ENCODE peak calls at places on chromosomes 11 and 22, in seven cellular contexts. N is IMR-90, K is HepG2, H is heart left ventricle, I is body of pancreas, W is H1, D is HCT116. S is an unnamed sample.

GRCh38 chr22:19663821-19664325 is 50.4 kb upstream of the SEPTIN5 start:
- DNase-seq in W (peak; percentile 50), I (no peak), N (peak; percentile 61), H (peak; percentile 86), D (no peak), K (no peak), S (peak; percentile 57)

GRCh38 chr11:133946541-133947297 is 10.0 kb downstream of the IGSF9B start:
- DNase-seq in H (peak; percentile 72), N (no peak), K (no peak), D (no peak), I (no peak), W (no peak), S (peak; percentile 69)

GRCh38 chr11:86294026-86294425 is 8.0 kb upstream of the HIKESHI start:
- DNase-seq in D (no peak), H (no peak), W (no peak), I (no peak), K (no peak), N (peak; percentile 5), S (no peak)

GRCh38 chr11:13135385-13136271 is 126.5 kb downstream of the RASSF10 start:
- DNase-seq in W (no peak), D (no peak), I (no peak), H (no peak), N (peak; percentile 90), K (peak; percentile 96), S (no peak)

GRCh38 chr11:16881074-16881709 is 133.0 kb downstream of the PLEKHA7 start:
- DNase-seq in N (peak; percentile 13), K (no peak), I (peak; percentile 72), D (no peak), H (peak; percentile 84), W (no peak), S (peak; percentile 82)

GRCh38 chr11:45815747-45816146 is 10.8 kb downstream of the SLC35C1 start:
- DNase-seq in H (no peak), N (peak; percentile 18), I (no peak), D (no peak), K (no peak), W (no peak), S (no peak)

GRCh38 chr22:27699676-27700075 is 101.9 kb downstream of the MN1 start:
- DNase-seq in H (no peak), W (no peak), K (no peak), I (no peak), N (no peak), D (no peak), S (no peak)

GRCh38 chr11:92880391-92880790 is 89.1 kb upstream of the MTNR1B start:
- DNase-seq in H (no peak), D (no peak), I (no peak), W (no peak), N (no peak), K (no peak), S (no peak)

GRCh38 chr11:45879803-45880685 is 5.4 kb upstream of the MAPK8IP1 start:
- DNase-seq in H (no peak), K (no peak), I (no peak), N (peak; percentile 22), W (no peak), D (no peak), S (no peak)

GRCh38 chr11:32090774-32091370 is at the start of gene RCN1:
- DNase-seq in W (peak; percentile 85), H (peak; percentile 79), D (no peak), K (peak; percentile 13), N (peak; percentile 86), I (peak; percentile 44), S (peak; percentile 64)

GRCh38 chr11:2911088-2912037 is 17.9 kb downstream of the PHLDA2 start:
- DNase-seq in H (no peak), N (no peak), K (no peak), D (no peak), I (no peak), W (no peak), S (no peak)

GRCh38 chr11:103676413-103676812 is 360.0 kb upstream of the DDI1 start:
- DNase-seq in W (no peak), H (no peak), N (no peak), I (no peak), K (no peak), D (no peak), S (no peak)

GRCh38 chr22:50671641-50672040 is 982 bp upstream of the SHANK3 start:
- DNase-seq in K (no peak), I (no peak), H (peak; percentile 47), N (no peak), W (no peak), D (no peak), S (no peak)

GRCh38 chr11:102807921-102808320 is 10.0 kb upstream of the MMP1 start:
- DNase-seq in D (peak; percentile 75), H (no peak), K (peak; percentile 37), I (peak; percentile 18), N (peak; percentile 19), W (peak; percentile 79), S (peak; percentile 41)

GRCh38 chr11:32056445-32056844 is 34.4 kb upstream of the RCN1 start:
- DNase-seq in K (no peak), D (no peak), N (no peak), H (no peak), I (no peak), W (no peak), S (no peak)

GRCh38 chr11:65095974-65096806 is at the start of gene VPS51:
- DNase-seq in W (peak; percentile 93), N (peak; percentile 90), K (peak; percentile 87), D (peak; percentile 88), I (peak; percentile 88), H (peak; percentile 90), S (peak; percentile 94)

GRCh38 chr11:111944139-111944538 is 7.0 kb downstream of the DIXDC1 start:
- DNase-seq in N (peak; percentile 87), K (peak; percentile 29), D (no peak), I (no peak), H (no peak), W (no peak), S (no peak)

GRCh38 chr11:70487763-70488162 is 89.4 kb downstream of the CTTN start:
- DNase-seq in K (no peak), H (no peak), I (no peak), D (no peak), W (no peak), N (no peak), S (no peak)

GRCh38 chr22:50252081-50253045 is 1.3 kb upstream of the HDAC10 start:
- DNase-seq in H (peak; percentile 77), D (no peak), K (peak; percentile 39), I (peak; percentile 79), N (peak; percentile 52), W (peak; percentile 85), S (peak; percentile 80)

DNA sequence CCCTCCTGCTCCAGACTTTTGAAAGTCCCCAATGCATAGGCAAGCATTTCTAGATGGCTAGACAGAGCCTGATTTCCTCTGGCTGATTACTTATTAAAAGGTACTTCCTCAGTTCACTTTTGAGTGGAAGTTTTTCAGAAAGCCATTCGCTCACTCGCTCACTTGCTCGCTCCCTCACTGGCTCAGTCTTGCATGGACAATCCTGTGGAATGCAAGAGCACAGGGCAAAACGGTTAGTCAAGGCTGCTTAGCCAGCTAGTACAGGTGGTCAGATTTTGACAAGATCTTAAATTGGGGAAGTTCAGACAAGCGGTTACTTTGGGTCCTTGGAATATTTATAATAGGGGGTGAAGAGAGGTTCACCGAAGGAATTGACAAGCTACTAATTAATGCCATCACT is 101.0 kb downstream of the ARL14EP start:
- DNase-seq in K (no peak), I (no peak), D (no peak), N (no peak), H (no peak), W (no peak), S (no peak)
- H3K27ac ChIP-seq in K (no peak overlapping the region), I (no peak overlapping the region), D (no peak overlapping the region), N (no peak overlapping the region), H (peak overlapping the region; percentile 44), W (no peak overlapping the region), S (no peak overlapping the region)

GRCh38 chr11:34358258-34358665 is 452 bp upstream of the ABTB2 start:
- DNase-seq in N (peak; percentile 24), I (peak; percentile 56), H (peak; percentile 63), W (no peak), K (peak; percentile 75), D (peak; percentile 65), S (peak; percentile 47)
- H3K4me3 ChIP-seq in N (peak overlapping the region; percentile 33), I (peak overlapping the region; percentile 4), H (peak overlapping the region; percentile 52), W (peak overlapping the region; percentile 51), K (peak overlapping the region; percentile 75), D (peak overlapping the region; percentile 63), S (peak overlapping the region; percentile 62)

GRCh38 chr11:67630943-67631331 is 1.2 kb upstream of the NUDT8 start:
- DNase-seq in N (no peak), W (no peak), K (no peak), I (no peak), H (no peak), D (no peak), S (no peak)
- TF ChIP-seq POLR2A in N (no peak), W (no peak), K (no peak), I (no peak), H (no peak), D (no peak), S (no peak)

GRCh38 chr11:118778898-118779297 is 12.1 kb downstream of the DDX6 start:
- DNase-seq in W (no peak), I (no peak), N (no peak), H (no peak), D (no peak), K (no peak), S (no peak)

GRCh38 chr11:118771481-118772278 is 19.3 kb downstream of the DDX6 start:
- DNase-seq in D (no peak), K (no peak), N (no peak), H (no peak), I (no peak), W (no peak), S (no peak)

GRCh38 chr11:118768715-118769114 is 22.2 kb downstream of the DDX6 start:
- DNase-seq in W (no peak), I (no peak), D (no peak), N (no peak), H (no peak), K (peak; percentile 12), S (no peak)

GRCh38 chr11:118774032-118774431 is 16.9 kb downstream of the DDX6 start:
- DNase-seq in H (no peak), K (no peak), D (no peak), N (no peak), I (no peak), W (no peak), S (no peak)
- H3K27ac ChIP-seq in H (no peak overlapping the region), K (no peak overlapping the region), D (no peak overlapping the region), N (no peak overlapping the region), I (no peak overlapping the region), W (no peak overlapping the region), S (no peak overlapping the region)

S was measured in testis.